ENCODE peak calls at places on chromosome 6, in four cellular contexts. I is WTC11, G is GM20000, Z is fibroblast of lung. M is an unnamed sample.

GRCh38 chr6:43173496-43174262 is 2.6 kb downstream of the SRF start:
- DNase-seq in I (no peak), G (no peak), Z (peak), M (peak)

GRCh38 chr6:168535711-168536110 is 94.7 kb downstream of the SMOC2 start:
- DNase-seq in I (no peak), G (no peak), Z (no peak), M (no peak)

GRCh38 chr6:80541186-80541585 is 434.7 kb downstream of the BCKDHB start:
- DNase-seq in I (no peak), G (no peak), Z (peak), M (peak)

GRCh38 chr6:451847-452246 is 60.3 kb downstream of the IRF4 start:
- DNase-seq in I (no peak), G (no peak), Z (no peak), M (no peak)

GRCh38 chr6:153024401-153025017 is 22.0 kb upstream of the MTRF1L start:
- DNase-seq in I (peak), G (peak), Z (peak), M (peak)

GRCh38 chr6:167766986-167767714 is 59.6 kb upstream of the AFDN start:
- DNase-seq in I (no peak), G (no peak), Z (no peak), M (no peak)

GRCh38 chr6:81865712-81866111 is 113.2 kb upstream of the TENT5A start:
- DNase-seq in I (no peak), G (no peak), Z (peak), M (peak)

GRCh38 chr6:136791296-136792065 is 796 bp downstream of the MAP3K5 start:
- DNase-seq in I (peak), G (peak), Z (peak), M (peak)

GRCh38 chr6:126724821-126725220 is 384.9 kb downstream of the CENPW start:
- DNase-seq in I (no peak), G (no peak), Z (no peak), M (no peak)

GRCh38 chr6:17226269-17226668 is 54.9 kb upstream of the RBM24 start:
- DNase-seq in I (no peak), G (no peak), Z (no peak), M (no peak)
- TF ChIP-seq CTCF in I (no peak), G (no peak), Z (no peak), M (no peak)

DNA sequence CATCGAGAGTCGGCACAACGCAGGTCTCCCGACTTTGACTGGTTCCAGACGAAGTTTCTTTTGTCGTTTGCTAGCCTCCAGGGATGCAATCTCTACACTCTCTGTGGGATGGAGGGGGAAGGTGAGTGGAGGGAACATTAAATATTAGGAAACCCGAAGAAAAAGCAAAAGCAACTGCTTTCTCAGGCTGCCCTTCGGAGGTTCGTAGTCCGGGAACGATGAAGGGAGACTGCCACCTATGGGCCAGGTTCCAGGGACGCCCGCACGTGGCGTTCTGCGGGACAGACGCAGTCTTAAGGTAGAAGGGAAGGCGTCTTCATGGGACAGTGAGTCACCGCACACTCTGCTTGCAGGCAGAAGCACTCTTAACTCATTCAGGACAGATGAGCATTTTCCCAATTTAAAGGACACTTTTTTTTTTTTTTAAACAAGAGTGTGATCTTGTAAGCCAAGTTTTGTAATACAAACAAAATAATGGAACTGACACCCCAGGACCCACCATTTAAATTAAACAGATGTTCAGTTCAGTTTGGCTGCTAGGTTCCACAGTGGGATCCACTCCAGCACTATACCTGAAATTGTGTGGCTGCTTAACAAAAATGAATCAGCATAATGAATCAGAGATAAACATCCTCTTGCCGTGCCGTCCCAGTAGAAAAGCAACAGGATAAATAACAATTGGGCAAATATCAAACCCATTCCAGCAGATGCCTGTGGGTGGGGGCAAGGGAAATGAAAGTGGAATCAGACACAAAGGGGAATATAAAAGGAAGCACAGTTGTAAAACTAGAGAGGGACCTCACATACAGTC is 65.8 kb upstream of the ARMC2 start:
- DNase-seq in I (peak), G (peak), Z (peak), M (peak)
- TF ChIP-seq CTCF in I (peak), G (peak), Z (peak), M (peak)

GRCh38 chr6:150894935-150895686 is 29.6 kb downstream of the MTHFD1L start:
- DNase-seq in I (no peak), G (peak), Z (peak), M (peak)
- TF ChIP-seq CTCF in I (no peak), G (no peak), Z (no peak), M (no peak)

DNA sequence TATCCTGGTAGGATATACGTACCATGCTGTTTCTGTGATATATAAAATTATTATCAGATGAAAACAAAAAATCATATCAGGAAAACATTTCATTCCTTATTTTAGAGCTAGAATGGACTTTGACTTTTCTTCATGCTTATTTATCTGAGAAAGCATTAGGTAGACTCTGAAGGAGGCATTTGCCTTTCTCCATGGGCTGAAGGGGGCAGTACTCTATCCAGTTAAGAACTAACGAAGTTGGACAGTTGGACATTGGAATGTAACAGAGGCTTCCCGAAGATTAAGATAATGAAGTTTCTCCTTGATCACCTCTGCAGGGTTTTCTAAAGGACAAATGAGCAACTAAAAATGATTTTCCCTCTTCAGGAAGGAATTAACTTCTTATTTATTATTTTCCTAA is 234.0 kb downstream of the SAMD5 start:
- DNase-seq in I (no peak), G (no peak), Z (no peak), M (no peak)
- TF ChIP-seq CTCF in I (no peak), G (no peak), Z (no peak), M (no peak)

GRCh38 chr6:99348220-99348822 is 1.2 kb downstream of the FAXC start:
- DNase-seq in I (no peak), G (no peak), Z (no peak), M (no peak)

GRCh38 chr6:99350573-99350972 is 1.1 kb upstream of the FAXC start:
- DNase-seq in I (peak), G (no peak), Z (no peak), M (no peak)

GRCh38 chr6:99347804-99348203 is 1.7 kb downstream of the FAXC start:
- DNase-seq in I (no peak), G (no peak), Z (no peak), M (no peak)

GRCh38 chr6:99348823-99349619 is 453 bp downstream of the FAXC start:
- DNase-seq in I (peak), G (no peak), Z (peak), M (no peak)

GRCh38 chr6:99349620-99350141 is at the start of gene FAXC:
- DNase-seq in I (peak), G (peak), Z (peak), M (peak)
- TF ChIP-seq CTCF in I (no peak), G (no peak), Z (no peak), M (peak)

GRCh38 chr6:72857791-72858190 is 235.9 kb downstream of the KCNQ5 start:
- DNase-seq in I (no peak), G (no peak), Z (peak), M (peak)
- TF ChIP-seq CTCF in I (no peak), G (no peak), Z (no peak), M (no peak)

GRCh38 chr6:36915599-36915998 is 29.8 kb downstream of the C6orf89 start:
- DNase-seq in I (no peak), G (no peak), Z (no peak), M (no peak)

GRCh38 chr6:36912583-36912982 is 26.8 kb downstream of the C6orf89 start:
- DNase-seq in I (no peak), G (peak), Z (peak), M (peak)

GRCh38 chr6:36916159-36916558 is 30.4 kb downstream of the C6orf89 start:
- DNase-seq in I (no peak), G (no peak), Z (peak), M (peak)

GRCh38 chr6:36913082-36913481 is 27.3 kb downstream of the C6orf89 start:
- DNase-seq in I (no peak), G (no peak), Z (no peak), M (no peak)

DNA sequence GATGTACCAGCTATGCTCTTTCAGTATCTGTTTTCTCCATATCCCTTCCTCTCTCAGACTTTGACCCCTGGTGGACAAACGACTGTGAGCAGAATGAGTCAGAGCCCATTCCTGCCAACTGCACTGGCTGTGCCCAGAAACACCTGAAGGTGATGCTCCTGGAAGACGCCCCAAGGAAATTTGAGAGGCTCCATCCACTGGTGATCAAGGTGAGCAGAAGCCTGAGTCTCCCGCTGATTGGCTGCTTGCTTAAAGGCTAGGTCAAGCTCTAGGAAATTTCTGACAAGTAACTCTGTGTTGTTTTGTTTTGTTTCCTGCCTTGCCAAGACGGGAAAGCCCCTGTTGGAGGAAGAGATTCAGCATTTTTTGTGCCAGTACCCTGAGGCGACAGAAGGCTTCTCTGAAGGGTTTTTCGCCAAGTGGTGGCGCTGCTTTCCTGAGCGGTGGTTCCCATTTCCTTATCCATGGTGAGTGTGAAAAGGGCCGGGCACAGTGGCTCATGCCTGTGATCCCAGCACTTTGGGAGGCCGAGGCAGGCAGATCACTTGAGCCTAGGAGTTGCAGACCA is 28.6 kb downstream of the C6orf89 start:
- DNase-seq in I (peak), G (no peak), Z (peak), M (peak)
- TF ChIP-seq CTCF in I (no peak), G (no peak), Z (peak), M (peak)

M was measured in bronchial epithelial cell.